ENCODE peak calls at places on chromosomes 16 and 17, in eight cellular contexts. B is mesenchymal stem cell, N is iris pigment epithelial cell, U is B cell, T is EH, H is NCI-H187, A is germinal center, E is AG20443. C is an unnamed sample.

GRCh38 chr16:27920391-27920891 is 143.1 kb downstream of the GSG1L start:
- DNase-seq in B (no peak), N (peak), U (no peak), T (no peak), H (peak), A (no peak), E (no peak), C (no peak)

GRCh38 chr16:49780436-49780835 is 75.5 kb downstream of the ZNF423 start:
- DNase-seq in B (no peak), N (no peak), U (no peak), T (no peak), H (no peak), A (no peak), E (no peak), C (no peak)

GRCh38 chr17:53626286-53626685 is 196.4 kb upstream of the KIF2B start:
- DNase-seq in B (peak), N (peak), U (no peak), T (peak), H (no peak), A (no peak), E (no peak), C (no peak)

GRCh38 chr16:11689031-11689840 is 21.0 kb downstream of the SNN start:
- DNase-seq in B (no peak), N (peak), U (peak), T (no peak), H (no peak), A (peak), E (no peak), C (peak)

GRCh38 chr16:84826558-84826941 is 6.8 kb downstream of the CRISPLD2 start:
- DNase-seq in B (peak), N (peak), U (no peak), T (peak), H (no peak), A (no peak), E (no peak), C (no peak)

GRCh38 chr16:67111951-67112444 is 2.3 kb downstream of the PHAF1 start:
- DNase-seq in B (no peak), N (no peak), U (no peak), T (no peak), H (no peak), A (no peak), E (no peak), C (no peak)

GRCh38 chr17:50361561-50362480 is 11.2 kb downstream of the MRPL27 start:
- DNase-seq in B (peak), N (peak), U (peak), T (peak), H (no peak), A (peak), E (peak), C (peak)

GRCh38 chr17:51028176-51028863 is 92.3 kb downstream of the SPAG9 start:
- DNase-seq in B (no peak), N (no peak), U (no peak), T (no peak), H (no peak), A (no peak), E (no peak), C (no peak)

GRCh38 chr16:11621920-11622651 is 35.4 kb upstream of the LITAF start:
- DNase-seq in B (no peak), N (no peak), U (peak), T (peak), H (no peak), A (peak), E (peak), C (peak)

GRCh38 chr17:40490289-40490853 is 11.1 kb downstream of the TNS4 start:
- DNase-seq in B (peak), N (peak), U (no peak), T (peak), H (no peak), A (no peak), E (peak), C (no peak)

GRCh38 chr16:81695431-81695890 is 83.6 kb upstream of the PLCG2 start:
- DNase-seq in B (no peak), N (peak), U (no peak), T (peak), H (no peak), A (no peak), E (no peak), C (no peak)

GRCh38 chr16:30382398-30383015 is at the start of gene SEPTIN1:
- DNase-seq in B (no peak), N (no peak), U (peak), T (no peak), H (no peak), A (peak), E (no peak), C (peak)

GRCh38 chr17:2034157-2034556 is 4.2 kb downstream of the DPH1 start:
- DNase-seq in B (no peak), N (no peak), U (peak), T (peak), H (no peak), A (no peak), E (peak), C (no peak)

GRCh38 chr16:83895942-83896341 is 3.0 kb upstream of the MLYCD start:
- DNase-seq in B (no peak), N (no peak), U (no peak), T (no peak), H (no peak), A (no peak), E (no peak), C (no peak)

GRCh38 chr16:83744521-83744981 is 63.2 kb upstream of the HSBP1 start:
- DNase-seq in B (peak), N (peak), U (peak), T (peak), H (no peak), A (peak), E (peak), C (peak)

GRCh38 chr17:79391808-79392233 is 219.0 kb downstream of the RBFOX3 start:
- DNase-seq in B (peak), N (peak), U (peak), T (peak), H (peak), A (peak), E (peak), C (peak)

GRCh38 chr17:60704170-60704569 is 26.5 kb downstream of the BCAS3 start:
- DNase-seq in B (no peak), N (no peak), U (no peak), T (no peak), H (no peak), A (no peak), E (no peak), C (no peak)

GRCh38 chr17:61422869-61423268 is 23.2 kb downstream of the TBX2 start:
- DNase-seq in B (no peak), N (no peak), U (no peak), T (no peak), H (no peak), A (no peak), E (no peak), C (no peak)

GRCh38 chr16:12229759-12230594 is 253.4 kb downstream of the SNX29 start:
- DNase-seq in B (peak), N (peak), U (no peak), T (peak), H (no peak), A (no peak), E (peak), C (no peak)

GRCh38 chr17:43834106-43834505 is 1.2 kb upstream of the MPP3 start:
- DNase-seq in B (no peak), N (peak), U (no peak), T (peak), H (no peak), A (no peak), E (peak), C (no peak)

GRCh38 chr17:65529040-65529633 is 32.3 kb downstream of the AXIN2 start:
- DNase-seq in B (no peak), N (no peak), U (no peak), T (no peak), H (no peak), A (no peak), E (no peak), C (no peak)

GRCh38 chr17:17741346-17742023 is 60.2 kb downstream of the RAI1 start:
- DNase-seq in B (peak), N (peak), U (no peak), T (no peak), H (no peak), A (no peak), E (peak), C (no peak)

GRCh38 chr17:9239821-9240658 is 218.7 kb downstream of the NTN1 start:
- DNase-seq in B (peak), N (peak), U (peak), T (peak), H (no peak), A (peak), E (peak), C (peak)

GRCh38 chr17:79465011-79466006 is 145.5 kb downstream of the RBFOX3 start:
- DNase-seq in B (no peak), N (no peak), U (no peak), T (no peak), H (no peak), A (no peak), E (no peak), C (no peak)

GRCh38 chr17:65554568-65555223 is 6.8 kb downstream of the AXIN2 start:
- DNase-seq in B (peak), N (no peak), U (no peak), T (peak), H (no peak), A (no peak), E (peak), C (no peak)

GRCh38 chr17:1485311-1485747 is 7.2 kb downstream of the MYO1C start:
- DNase-seq in B (peak), N (no peak), U (no peak), T (peak), H (no peak), A (peak), E (peak), C (peak)

GRCh38 chr16:68640972-68641371 is 4.1 kb upstream of the CDH3 start:
- DNase-seq in B (peak), N (peak), U (no peak), T (peak), H (no peak), A (no peak), E (peak), C (no peak)

GRCh38 chr16:80254970-80255369 is 285.8 kb upstream of the DYNLRB2 start:
- DNase-seq in B (no peak), N (no peak), U (no peak), T (no peak), H (no peak), A (no peak), E (no peak), C (no peak)

GRCh38 chr16:66166451-66166850 is 200.0 kb upstream of the CDH5 start:
- DNase-seq in B (no peak), N (peak), U (no peak), T (no peak), H (no peak), A (no peak), E (no peak), C (no peak)